ENCODE peak calls at places on chromosomes 3 and 15, in eight cellular contexts. J, Z, W, N, S, H, L and U are unnamed samples.

GRCh38 chr3:178500631-178501030 is 35.6 kb upstream of the KCNMB2 start:
- DNase-seq in J (no peak), Z (no peak), H (no peak), N (no peak), W (no peak), L (no peak), S (no peak), U (no peak)

GRCh38 chr15:82047493-82048446 is 2.0 kb upstream of the MEX3B start:
- DNase-seq in Z (no peak), H (no peak), W (no peak), J (no peak), S (no peak), L (peak; percentile 33), N (peak; percentile 30), U (peak; percentile 21)

GRCh38 chr15:75891895-75892294 is 11.8 kb upstream of the FBXO22 start:
- DNase-seq in H (no peak), S (no peak), J (no peak), W (no peak), N (no peak), L (no peak), Z (no peak), U (no peak)

GRCh38 chr3:170848294-170848917 is 21.6 kb downstream of the RPL22L1 start:
- DNase-seq in H (no peak), S (no peak), Z (no peak), J (no peak), N (no peak), L (no peak), W (no peak), U (no peak)

GRCh38 chr3:138434276-138434874 is at the start of gene ESYT3:
- DNase-seq in H (no peak), N (peak; percentile 73), L (peak; percentile 60), W (no peak), S (peak; percentile 78), Z (peak; percentile 84), J (peak; percentile 95), U (peak; percentile 77)

GRCh38 chr3:159727506-159727905 is 261.1 kb upstream of the IL12A start:
- DNase-seq in N (no peak), L (no peak), S (no peak), W (no peak), J (no peak), H (no peak), Z (no peak), U (no peak)

GRCh38 chr3:39644176-39644575 is 165.2 kb upstream of the MYRIP start:
- DNase-seq in J (no peak), S (no peak), H (no peak), L (no peak), Z (no peak), W (no peak), N (no peak), U (no peak)

GRCh38 chr15:88484781-88485246 is 17.3 kb downstream of the MRPS11 start:
- DNase-seq in L (no peak), H (no peak), W (no peak), Z (no peak), N (no peak), J (no peak), S (no peak), U (no peak)

GRCh38 chr3:105827959-105828358 is 40.9 kb downstream of the CBLB start:
- DNase-seq in J (no peak), Z (no peak), S (peak; percentile 26), H (no peak), L (no peak), N (peak; percentile 43), W (no peak), U (peak; percentile 32)

GRCh38 chr3:6921041-6921440 is 60.1 kb downstream of the GRM7 start:
- DNase-seq in N (peak; percentile 26), W (no peak), H (no peak), J (no peak), Z (no peak), L (no peak), S (no peak), U (no peak)

GRCh38 chr3:182212479-182213076 is 500.9 kb downstream of the SOX2 start:
- DNase-seq in L (no peak), H (no peak), J (no peak), S (no peak), Z (no peak), N (no peak), W (no peak), U (no peak)

GRCh38 chr3:171365489-171365888 is 94.7 kb downstream of the TNIK start:
- DNase-seq in Z (no peak), J (no peak), N (no peak), W (no peak), H (no peak), S (no peak), L (no peak), U (no peak)

GRCh38 chr3:27553868-27554540 is 69.8 kb upstream of the SLC4A7 start:
- DNase-seq in S (no peak), J (no peak), H (no peak), W (no peak), Z (no peak), N (no peak), L (no peak), U (no peak)

GRCh38 chr3:195809291-195809785 is 2.4 kb downstream of the MUC4 start:
- DNase-seq in L (no peak), J (no peak), Z (no peak), W (no peak), N (no peak), H (no peak), S (peak; percentile 79), U (no peak)

GRCh38 chr15:101267320-101268104 is 9.8 kb downstream of the SELENOS start:
- DNase-seq in Z (no peak), N (no peak), H (no peak), S (no peak), L (no peak), W (no peak), J (no peak), U (no peak)

GRCh38 chr3:12707425-12707824 is 43.5 kb upstream of the RAF1 start:
- DNase-seq in N (no peak), W (no peak), S (no peak), J (no peak), L (no peak), H (no peak), Z (no peak), U (no peak)

GRCh38 chr3:45874677-45875346 is 11.5 kb upstream of the CCR9 start:
- DNase-seq in Z (no peak), W (no peak), L (no peak), H (no peak), S (no peak), J (no peak), N (no peak), U (no peak)

GRCh38 chr3:135159848-135160247 is 364.8 kb downstream of the EPHB1 start:
- DNase-seq in N (no peak), Z (no peak), L (no peak), W (no peak), H (no peak), S (no peak), J (no peak), U (no peak)

GRCh38 chr15:41881925-41882688 is 11.7 kb downstream of the SPTBN5 start:
- DNase-seq in W (no peak), Z (no peak), N (peak; percentile 59), L (no peak), H (no peak), S (peak; percentile 42), J (no peak), U (no peak)

GRCh38 chr3:144028798-144029411 is 57.3 kb downstream of the DIPK2A start:
- DNase-seq in W (no peak), N (no peak), S (no peak), Z (no peak), J (no peak), L (peak; percentile 39), H (peak; percentile 84), U (no peak)

GRCh38 chr15:75067123-75067854 is 43.9 kb downstream of the PPCDC start:
- DNase-seq in L (no peak), H (peak; percentile 91), S (no peak), Z (no peak), W (no peak), J (no peak), N (no peak), U (peak; percentile 82)

GRCh38 chr3:11910971-11911531 is 64.4 kb upstream of the TAMM41 start:
- DNase-seq in N (peak; percentile 23), H (no peak), Z (no peak), W (no peak), S (no peak), J (no peak), L (no peak), U (no peak)

GRCh38 chr3:98388147-98388546 is 2.3 kb upstream of the OR5K3 start:
- DNase-seq in H (no peak), J (no peak), Z (no peak), N (no peak), S (no peak), W (no peak), L (no peak), U (no peak)

GRCh38 chr15:56989411-56989924 is 71.0 kb downstream of the TCF12 start:
- DNase-seq in L (peak; percentile 5), N (no peak), Z (no peak), J (no peak), H (peak; percentile 4), W (no peak), S (no peak), U (no peak)
- TF ChIP-seq CTCF in L (no peak), N (no peak), Z (no peak), J (no peak), H (no peak), W (no peak), S (no peak), U (no peak)

GRCh38 chr3:69299344-69299743 is 86.5 kb downstream of the FRMD4B start:
- DNase-seq in L (no peak), N (no peak), J (no peak), W (no peak), S (no peak), H (no peak), Z (no peak), U (no peak)
- TF ChIP-seq CTCF in L (no peak), N (no peak), J (no peak), W (no peak), S (no peak), H (no peak), Z (no peak), U (no peak)

GRCh38 chr15:63010386-63010785 is 32.2 kb upstream of the TPM1 start:
- DNase-seq in W (no peak), N (no peak), Z (no peak), H (no peak), L (no peak), S (no peak), J (no peak), U (no peak)
- TF ChIP-seq CTCF in W (no peak), N (no peak), Z (no peak), H (no peak), L (no peak), S (no peak), J (no peak), U (no peak)

DNA sequence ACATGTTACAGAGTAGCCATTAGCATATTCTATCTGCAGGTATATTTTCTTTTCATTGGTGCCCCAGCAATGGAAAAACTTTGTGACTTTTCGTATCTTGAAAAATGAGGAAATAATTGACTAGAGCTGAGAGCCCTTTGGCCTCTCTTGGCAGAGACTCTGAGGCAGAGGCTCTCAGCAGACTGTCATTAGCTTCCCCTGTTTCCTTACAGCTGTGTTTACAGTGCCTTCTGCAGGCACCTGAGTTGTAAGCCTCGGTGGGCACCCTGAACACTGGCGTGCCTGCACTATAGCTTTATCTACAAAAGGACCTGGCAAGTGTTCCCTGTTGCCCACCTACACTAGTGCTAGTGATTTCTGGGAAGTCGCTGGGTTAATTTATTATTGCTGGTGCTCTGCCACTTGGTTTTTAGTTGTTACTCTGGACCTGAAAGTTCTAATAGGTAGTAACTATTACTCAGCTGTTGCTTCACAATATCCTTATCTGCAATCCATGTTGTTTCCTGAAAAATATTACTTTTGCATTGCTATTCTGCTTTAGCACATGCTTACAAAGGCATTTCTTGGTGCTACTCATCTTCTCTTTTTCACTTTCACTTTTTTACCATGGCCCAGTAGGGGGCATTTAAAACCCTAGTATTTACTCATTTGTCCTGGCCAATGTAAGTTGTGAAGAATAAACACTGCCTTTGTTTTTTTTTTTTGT is 7.8 kb upstream of the GPR171 start:
- DNase-seq in W (no peak), Z (no peak), H (peak; percentile 32), L (peak; percentile 7), J (no peak), N (no peak), S (peak; percentile 36), U (no peak)
- TF ChIP-seq CTCF in W (no peak), Z (no peak), H (peak; percentile 18), L (no peak), J (no peak), N (no peak), S (no peak), U (peak; percentile 39)